ENCODE peak calls at places on chromosomes 11 and 22, in five cellular contexts. N is stimulated activated CD8-positive, alpha-beta memory T cell treated with anti-CD3 and anti-CD28 coated beads, Interleukin-4, amount 100 ng/mL, for 1 hour; C is progenitor cell of endocrine pancreas; V is left lung; Y is activated CD4-positive, alpha-beta T cell treated with anti-CD3 and anti-CD28 coated beads for 36 hours. Z is an unnamed sample.

GRCh38 chr11:87324817-87325489 is 287.2 kb downstream of the TMEM135 start:
- DNase-seq in V (no peak), C (no peak), N (no peak), Y (no peak), Z (no peak)

GRCh38 chr11:86802601-86803051 is 2.3 kb downstream of the PRSS23 start:
- DNase-seq in Y (peak), V (no peak), C (no peak), N (no peak), Z (no peak)

GRCh38 chr11:124902616-124903015 is 5.0 kb upstream of the ROBO4 start:
- DNase-seq in N (no peak), Y (no peak), C (no peak), V (no peak), Z (no peak)

GRCh38 chr22:29265929-29266328 is 1.9 kb downstream of the RHBDD3 start:
- DNase-seq in C (no peak), N (no peak), Y (no peak), V (no peak), Z (no peak)

GRCh38 chr11:65329944-65330403 is 3.7 kb upstream of the DPF2 start:
- DNase-seq in N (peak), V (peak), Y (peak), C (peak), Z (no peak)

GRCh38 chr11:117458275-117459120 is 130.8 kb downstream of the CEP164 start:
- DNase-seq in Y (peak), N (no peak), V (no peak), C (no peak), Z (no peak)

GRCh38 chr22:23796461-23796860 is 9.7 kb downstream of the SMARCB1 start:
- DNase-seq in V (no peak), C (no peak), Y (no peak), N (no peak), Z (no peak)

GRCh38 chr11:95337175-95337957 is 106.4 kb upstream of the SESN3 start:
- DNase-seq in N (no peak), Y (peak), C (no peak), V (peak), Z (no peak)

GRCh38 chr11:16160146-16160545 is 196.2 kb downstream of the SOX6 start:
- DNase-seq in N (no peak), Y (no peak), C (no peak), V (no peak), Z (no peak)

GRCh38 chr22:50314455-50315288 is 7.2 kb upstream of the PLXNB2 start:
- DNase-seq in Y (peak), C (no peak), V (peak), N (peak), Z (no peak)

GRCh38 chr11:119460582-119460981 is 37.6 kb upstream of the THY1 start:
- DNase-seq in Y (no peak), C (no peak), N (no peak), V (no peak), Z (no peak)

GRCh38 chr11:125680747-125681146 is at the start of gene ACRV1:
- DNase-seq in V (no peak), N (no peak), Y (no peak), C (no peak), Z (no peak)

GRCh38 chr11:40030867-40031266 is 1428.6 kb downstream of the LRRC4C start:
- DNase-seq in V (no peak), C (no peak), Y (no peak), N (no peak), Z (no peak)

GRCh38 chr22:24525416-24526037 is 29.4 kb downstream of the GUCD1 start:
- DNase-seq in C (peak), V (peak), Y (peak), N (peak), Z (no peak)

GRCh38 chr11:117222991-117223740 is 8.7 kb downstream of the PCSK7 start:
- DNase-seq in V (no peak), Y (no peak), C (no peak), N (no peak), Z (no peak)

GRCh38 chr22:37070744-37071143 is 19.2 kb downstream of the KCTD17 start:
- DNase-seq in Y (no peak), V (peak), N (no peak), C (no peak), Z (no peak)

GRCh38 chr11:19656140-19656541 is 56.5 kb upstream of the NAV2 start:
- DNase-seq in Y (no peak), C (no peak), N (no peak), V (no peak), Z (no peak)

GRCh38 chr11:110971110-110971509 is 258.9 kb upstream of the ARHGAP20 start:
- DNase-seq in V (no peak), Y (no peak), C (no peak), N (no peak), Z (no peak)

GRCh38 chr11:28049338-28050216 is 58.4 kb downstream of the KIF18A start:
- DNase-seq in N (no peak), C (no peak), Y (no peak), V (no peak), Z (no peak)

GRCh38 chr22:39576027-39576426 is 5.5 kb downstream of the CACNA1I start:
- DNase-seq in V (no peak), N (no peak), C (no peak), Y (no peak), Z (no peak)

GRCh38 chr11:29263971-29264682 is 752.7 kb downstream of the KCNA4 start:
- DNase-seq in N (no peak), Y (no peak), V (no peak), C (no peak), Z (no peak)

GRCh38 chr11:119085523-119085878 is 820 bp downstream of the HMBS start:
- DNase-seq in C (no peak), Y (peak), V (no peak), N (no peak), Z (no peak)

GRCh38 chr11:35664977-35665441 is 2.4 kb downstream of the TRIM44 start:
- DNase-seq in V (no peak), C (no peak), N (no peak), Y (no peak), Z (no peak)

GRCh38 chr11:45933131-45933821 is 10.8 kb downstream of the LARGE2 start:
- DNase-seq in C (no peak), Y (no peak), N (no peak), V (peak), Z (no peak)

GRCh38 chr11:102241026-102241425 is 76.3 kb upstream of the BIRC3 start:
- DNase-seq in Y (no peak), N (no peak), C (no peak), V (no peak), Z (no peak)

GRCh38 chr22:28498044-28498443 is 181.6 kb downstream of the TTC28 start:
- DNase-seq in Y (no peak), V (no peak), N (no peak), C (no peak), Z (no peak)

GRCh38 chr11:94546886-94547285 is 3.2 kb downstream of the FUT4 start:
- DNase-seq in Y (peak), V (no peak), C (no peak), N (no peak), Z (no peak)

GRCh38 chr22:31681625-31682345 is 19.8 kb upstream of the PISD start:
- DNase-seq in N (no peak), Y (no peak), V (no peak), C (no peak), Z (no peak)

GRCh38 chr11:100902454-100903141 is 215.5 kb downstream of the ARHGAP42 start:
- DNase-seq in Y (no peak), V (no peak), N (no peak), C (no peak), Z (no peak)